ENCODE peak calls at places on chromosomes 4 and X, in nine cellular contexts. B, P, R, W, V, L, I, Z and C are unnamed samples.

GRCh38 chr4:29046716-29047115 is 1673.5 kb upstream of the PCDH7 start:
- DNase-seq in B (peak; percentile 6), P (no peak), R (no peak), W (peak; percentile 38), V (no peak), L (no peak), I (peak; percentile 37), Z (no peak), C (no peak)

GRCh38 chr4:76950846-76951321 is 1.3 kb downstream of the SEPTIN11 start:
- DNase-seq in B (peak; percentile 48), P (peak; percentile 20), R (peak; percentile 25), W (peak; percentile 32), V (no peak), L (peak; percentile 34), I (peak; percentile 46), Z (no peak), C (no peak)

GRCh38 chr4:8699479-8700145 is 107.0 kb downstream of the CPZ start:
- DNase-seq in B (no peak), P (no peak), R (no peak), W (no peak), V (peak; percentile 20), L (no peak), I (no peak), Z (no peak), C (no peak)

GRCh38 chr4:170214101-170214500 is 124.3 kb upstream of the AADAT start:
- DNase-seq in B (no peak), P (no peak), R (no peak), W (no peak), V (no peak), L (no peak), I (no peak), Z (no peak), C (no peak)

GRCh38 chrX:41602946-41603345 is 85.8 kb upstream of the GPR34 start:
- DNase-seq in B (no peak), P (no peak), R (no peak), W (no peak), V (no peak), L (no peak), I (no peak), Z (no peak), C (no peak)

GRCh38 chrX:41759817-41760216 is 35.8 kb downstream of the GPR82 start:
- DNase-seq in B (no peak), P (peak; percentile 38), R (no peak), W (peak; percentile 11), V (no peak), L (no peak), I (no peak), Z (no peak), C (peak; percentile 9)

GRCh38 chr4:16055937-16056336 is 27.9 kb downstream of the PROM1 start:
- DNase-seq in B (no peak), P (no peak), R (no peak), W (no peak), V (no peak), L (no peak), I (no peak), Z (no peak), C (no peak)

GRCh38 chrX:24542756-24543155 is 77.7 kb downstream of the PDK3 start:
- DNase-seq in B (no peak), P (no peak), R (no peak), W (no peak), V (no peak), L (no peak), I (no peak), Z (no peak), C (no peak)

GRCh38 chrX:54357414-54358377 is at the start of gene WNK3:
- DNase-seq in B (peak; percentile 91), P (peak; percentile 88), R (peak; percentile 36), W (peak; percentile 65), V (peak; percentile 63), L (peak; percentile 79), I (peak; percentile 59), Z (peak; percentile 84), C (no peak)

GRCh38 chr4:128286474-128287158 is 997 bp downstream of the PGRMC2 start:
- DNase-seq in B (peak; percentile 63), P (peak; percentile 46), R (no peak), W (peak; percentile 69), V (no peak), L (no peak), I (peak; percentile 36), Z (no peak), C (peak; percentile 59)

GRCh38 chr4:123750044-123750443 is 353.4 kb downstream of the SPRY1 start:
- DNase-seq in B (peak; percentile 71), P (peak; percentile 18), R (no peak), W (no peak), V (no peak), L (no peak), I (no peak), Z (no peak), C (no peak)

GRCh38 chr4:48799157-48799556 is 19.1 kb upstream of the FRYL start:
- DNase-seq in B (no peak), P (no peak), R (no peak), W (no peak), V (no peak), L (no peak), I (peak; percentile 5), Z (no peak), C (no peak)

GRCh38 chrX:18885317-18886004 is 98.5 kb downstream of the PHKA2 start:
- DNase-seq in B (peak; percentile 46), P (no peak), R (no peak), W (no peak), V (no peak), L (no peak), I (peak; percentile 45), Z (no peak), C (peak; percentile 25)

GRCh38 chrX:69618803-69619202 is 2.9 kb downstream of the EDA start:
- DNase-seq in B (peak; percentile 35), P (peak; percentile 20), R (no peak), W (peak; percentile 37), V (no peak), L (peak; percentile 23), I (no peak), Z (no peak), C (no peak)

GRCh38 chr4:145686991-145687390 is 7.0 kb downstream of the C4orf51 start:
- DNase-seq in B (no peak), P (no peak), R (no peak), W (no peak), V (no peak), L (no peak), I (no peak), Z (no peak), C (no peak)

GRCh38 chrX:9885150-9885549 is 82.0 kb upstream of the CLDN34 start:
- DNase-seq in B (peak; percentile 56), P (peak; percentile 75), R (peak; percentile 51), W (peak; percentile 60), V (peak; percentile 70), L (peak; percentile 63), I (peak; percentile 34), Z (no peak), C (peak; percentile 18)

DNA sequence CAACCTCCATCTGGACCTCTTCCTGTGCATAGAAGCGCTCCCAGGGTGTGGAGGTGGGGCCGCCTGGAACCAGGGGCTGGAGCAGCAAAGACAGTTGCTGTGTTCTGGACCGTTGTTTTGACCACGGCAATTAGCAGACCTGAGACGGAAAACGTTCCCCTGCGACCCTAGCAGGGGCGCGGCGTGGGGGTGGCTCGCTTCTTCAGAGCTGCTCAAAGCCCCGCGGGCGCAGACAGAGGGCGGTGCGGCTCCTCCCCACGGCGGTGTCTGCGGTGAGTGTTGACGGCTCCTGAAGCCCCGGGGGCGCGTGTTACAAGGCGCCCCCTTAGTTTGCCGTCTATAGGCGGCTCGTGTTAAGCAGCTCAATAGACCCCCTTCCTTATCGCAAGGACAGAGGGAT is 79.2 kb downstream of the TRIML1 start:
- DNase-seq in B (no peak), P (no peak), R (no peak), W (no peak), V (no peak), L (no peak), I (no peak), Z (no peak), C (no peak)
- H3K4me3 ChIP-seq in B (no peak overlapping the region), P (no peak overlapping the region), R (no peak overlapping the region), W (no peak overlapping the region), V (no peak overlapping the region), L (no peak overlapping the region), I (no peak overlapping the region), Z (no peak overlapping the region), C (no peak overlapping the region)

GRCh38 chr4:154489558-154490260 is 1.9 kb downstream of the DCHS2 start:
- DNase-seq in B (no peak), P (no peak), R (no peak), W (no peak), V (no peak), L (no peak), I (no peak), Z (no peak), C (no peak)
- H3K4me3 ChIP-seq in B (no peak overlapping the region), P (no peak overlapping the region), R (no peak overlapping the region), W (no peak overlapping the region), V (peak overlapping the region; percentile 41), L (no peak overlapping the region), I (no peak overlapping the region), Z (peak overlapping the region; percentile 48), C (no peak overlapping the region)

DNA sequence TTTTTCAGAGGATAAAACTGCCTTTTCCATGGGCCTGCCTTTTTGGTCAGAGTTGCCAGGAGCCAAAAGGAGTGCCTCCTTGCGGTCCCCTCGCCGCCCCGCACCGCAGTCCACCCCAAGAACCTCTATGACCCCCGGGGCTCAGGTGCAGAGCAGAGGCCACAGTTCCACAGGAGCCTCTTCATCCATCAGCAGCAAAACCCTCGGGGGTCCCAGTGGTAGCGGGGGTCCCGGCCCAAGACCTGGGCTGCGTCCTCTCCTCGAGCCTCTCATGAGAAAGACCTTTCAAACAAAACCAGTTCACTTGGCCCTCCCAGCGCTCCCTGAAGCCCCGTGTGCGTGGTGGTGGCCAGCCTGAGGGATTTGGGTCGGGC is 16.8 kb downstream of the ZFYVE28 start:
- DNase-seq in B (no peak), P (no peak), R (no peak), W (no peak), V (no peak), L (no peak), I (no peak), Z (no peak), C (no peak)
- H3K4me3 ChIP-seq in B (no peak overlapping the region), P (no peak overlapping the region), R (no peak overlapping the region), W (no peak overlapping the region), V (peak overlapping the region; percentile 33), L (peak overlapping the region; percentile 32), I (no peak overlapping the region), Z (peak overlapping the region; percentile 37), C (no peak overlapping the region)

GRCh38 chr4:184097815-184098214 is 119.9 kb downstream of the ENPP6 start:
- DNase-seq in B (no peak), P (no peak), R (no peak), W (no peak), V (no peak), L (no peak), I (no peak), Z (no peak), C (no peak)

GRCh38 chr4:184099033-184099432 is 118.6 kb downstream of the ENPP6 start:
- DNase-seq in B (no peak), P (no peak), R (no peak), W (no peak), V (no peak), L (no peak), I (no peak), Z (no peak), C (no peak)

GRCh38 chr4:184097240-184097619 is 120.4 kb downstream of the ENPP6 start:
- DNase-seq in B (no peak), P (no peak), R (peak; percentile 78), W (no peak), V (peak; percentile 37), L (peak; percentile 56), I (no peak), Z (peak; percentile 78), C (no peak)

GRCh38 chr4:184094532-184095192 is 123.0 kb downstream of the ENPP6 start:
- DNase-seq in B (no peak), P (no peak), R (no peak), W (no peak), V (no peak), L (no peak), I (no peak), Z (no peak), C (no peak)

GRCh38 chr4:184096561-184097239 is 121.0 kb downstream of the ENPP6 start:
- DNase-seq in B (peak; percentile 57), P (no peak), R (no peak), W (no peak), V (no peak), L (no peak), I (peak; percentile 9), Z (no peak), C (no peak)
- H3K4me3 ChIP-seq in B (no peak overlapping the region), P (no peak overlapping the region), R (peak overlapping the region; percentile 33), W (no peak overlapping the region), V (peak overlapping the region; percentile 21), L (peak overlapping the region; percentile 39), I (no peak overlapping the region), Z (peak overlapping the region; percentile 44), C (no peak overlapping the region)